ENCODE peak calls at places on chromosomes 11 and 22, in eight cellular contexts. N is PC-9; J is LoVo; I is WTC11; U is kidney; D is cardiac fibroblast; G is activated naive CD8-positive, alpha-beta T cell treated with anti-CD3 and anti-CD28 coated beads, Interleukin-2, amount 50 U/mL, for 24 hours; C is astrocyte of the spinal cord. W is an unnamed sample.

GRCh38 chr11:21615871-21616270 is 577.0 kb upstream of the ANO5 start:
- DNase-seq in N (no peak), J (no peak), I (no peak), U (no peak), D (no peak), G (no peak), C (no peak), W (no peak)

GRCh38 chr22:38304526-38304925 is 12.7 kb downstream of the CSNK1E start:
- DNase-seq in N (peak), J (no peak), I (no peak), U (no peak), D (peak), G (no peak), C (no peak), W (no peak)

GRCh38 chr22:18062421-18062820 is 15.4 kb upstream of the PEX26 start:
- DNase-seq in N (no peak), J (no peak), I (no peak), U (peak), D (no peak), G (no peak), C (no peak), W (no peak)

GRCh38 chr11:78110351-78110750 is 29.1 kb downstream of the ALG8 start:
- DNase-seq in N (no peak), J (no peak), I (no peak), U (no peak), D (no peak), G (no peak), C (no peak), W (no peak)

GRCh38 chr22:32622004-32622761 is 147.6 kb downstream of the FBXO7 start:
- DNase-seq in N (no peak), J (no peak), I (peak), U (peak), D (peak), G (no peak), C (peak), W (no peak)

GRCh38 chr22:45163074-45163416 is 680 bp upstream of the NUP50 start:
- DNase-seq in N (peak), J (peak), I (no peak), U (no peak), D (peak), G (no peak), C (peak), W (no peak)

GRCh38 chr11:74783241-74783871 is 34.7 kb downstream of the RNF169 start:
- DNase-seq in N (peak), J (peak), I (no peak), U (no peak), D (peak), G (no peak), C (peak), W (no peak)

GRCh38 chr11:14499178-14499559 is 442 bp downstream of the COPB1 start:
- DNase-seq in N (no peak), J (peak), I (peak), U (peak), D (peak), G (peak), C (peak), W (no peak)

GRCh38 chr11:19234428-19234827 is 6.3 kb downstream of the E2F8 start:
- DNase-seq in N (no peak), J (no peak), I (no peak), U (no peak), D (no peak), G (no peak), C (no peak), W (no peak)

GRCh38 chr11:3867209-3868071 is 12.0 kb downstream of the STIM1 start:
- DNase-seq in N (no peak), J (no peak), I (no peak), U (no peak), D (peak), G (no peak), C (no peak), W (no peak)

GRCh38 chr11:3105791-3106735 is 48.8 kb upstream of the CARS1 start:
- DNase-seq in N (no peak), J (no peak), I (peak), U (peak), D (no peak), G (no peak), C (no peak), W (no peak)

GRCh38 chr22:29967461-29967860 is 84.5 kb downstream of the MTMR3 start:
- DNase-seq in N (no peak), J (no peak), I (no peak), U (no peak), D (no peak), G (no peak), C (no peak), W (no peak)

GRCh38 chr11:70828498-70829159 is 423.7 kb downstream of the SHANK2 start:
- DNase-seq in N (no peak), J (no peak), I (no peak), U (no peak), D (no peak), G (no peak), C (no peak), W (no peak)

GRCh38 chr11:47408598-47409439 is 429 bp downstream of the SLC39A13 start:
- DNase-seq in N (peak), J (no peak), I (peak), U (peak), D (peak), G (no peak), C (peak), W (no peak)

GRCh38 chr22:24996420-24996952 is 44.0 kb downstream of the KIAA1671 start:
- DNase-seq in N (peak), J (no peak), I (peak), U (no peak), D (no peak), G (no peak), C (peak), W (no peak)

GRCh38 chr11:63847363-63847762 is 8.5 kb downstream of the MARK2 start:
- DNase-seq in N (peak), J (peak), I (peak), U (no peak), D (no peak), G (no peak), C (no peak), W (no peak)

GRCh38 chr11:118705111-118705741 is 25.8 kb upstream of the TREH start:
- DNase-seq in N (no peak), J (no peak), I (no peak), U (no peak), D (no peak), G (peak), C (no peak), W (peak)

W was measured in activated effector memory CD4-positive, alpha-beta T cell treated with Interleukin-2 at 50 U/mL for 16 hours.